ENCODE peak calls at places on chromosome X, in ten cellular contexts. N is fibroblast of the aortic adventitia; R is GM12865; K is NB4; B is mammary epithelial cell; X is activated B cell treated with CpG ODN at 0.5 μM for 24 hours; E is mucosa of descending colon; P is fibroblast of lung; V is CD4-positive, alpha-beta T cell; F is left ventricle myocardium inferior. I is an unnamed sample.

GRCh38 chrX:129980540-129981206 is 1.8 kb upstream of the BCORL1 start:
- DNase-seq in R (peak; percentile 29), F (peak; percentile 64), B (no peak), K (peak; percentile 66), E (peak; percentile 71), X (peak; percentile 27), V (no peak), P (no peak), N (no peak), I (no peak)

GRCh38 chrX:46635186-46635585 is 61.6 kb downstream of the CHST7 start:
- DNase-seq in K (no peak), X (no peak), E (no peak), R (no peak), B (no peak), N (no peak), V (no peak), P (no peak), F (no peak), I (no peak)

GRCh38 chrX:150362599-150363481 is at the start of gene MAMLD1:
- DNase-seq in F (peak; percentile 75), P (peak; percentile 83), N (peak; percentile 77), K (peak; percentile 53), R (peak; percentile 24), V (peak; percentile 37), X (peak; percentile 29), E (peak; percentile 71), B (peak; percentile 73), I (no peak)

GRCh38 chrX:65706041-65706828 is 38.8 kb downstream of the MSN start:
- DNase-seq in E (no peak), F (peak; percentile 33), B (peak; percentile 83), N (peak; percentile 72), V (no peak), P (peak; percentile 80), X (peak; percentile 34), R (peak; percentile 39), K (peak; percentile 57), I (peak; percentile 48)

GRCh38 chrX:39652336-39652735 is 445.4 kb downstream of the BCOR start:
- DNase-seq in X (no peak), R (peak; percentile 55), V (no peak), F (no peak), N (peak; percentile 50), E (no peak), K (peak; percentile 67), P (peak; percentile 11), B (no peak), I (no peak)

GRCh38 chrX:48107717-48108116 is 22.7 kb upstream of the SPACA5B start:
- DNase-seq in E (no peak), V (no peak), B (no peak), N (no peak), F (no peak), X (no peak), K (no peak), R (no peak), P (no peak), I (no peak)

GRCh38 chrX:101208152-101208905 is 11.3 kb upstream of the DRP2 start:
- DNase-seq in X (no peak), E (no peak), B (no peak), K (no peak), N (peak; percentile 57), F (no peak), R (peak; percentile 60), V (no peak), P (no peak), I (no peak)

GRCh38 chrX:141468940-141469339 is 115.6 kb downstream of the SPANXA1 start:
- DNase-seq in P (peak; percentile 1), V (no peak), E (no peak), B (peak; percentile 33), N (peak; percentile 81), F (no peak), K (no peak), X (no peak), R (no peak), I (no peak)

GRCh38 chrX:37755073-37755472 is 24.8 kb upstream of the CYBB start:
- DNase-seq in P (no peak), F (no peak), B (no peak), K (peak; percentile 92), X (no peak), N (no peak), E (no peak), R (peak; percentile 79), V (no peak), I (no peak)

GRCh38 chrX:71653344-71653743 is 14.0 kb upstream of the LOC101059915 start:
- DNase-seq in K (no peak), B (no peak), R (no peak), N (no peak), P (no peak), F (no peak), V (no peak), X (no peak), E (no peak), I (no peak)

GRCh38 chrX:110684653-110685052 is 111.0 kb downstream of the CHRDL1 start:
- DNase-seq in B (peak; percentile 54), F (no peak), R (no peak), P (no peak), E (no peak), V (no peak), K (no peak), N (no peak), X (no peak), I (no peak)

DNA sequence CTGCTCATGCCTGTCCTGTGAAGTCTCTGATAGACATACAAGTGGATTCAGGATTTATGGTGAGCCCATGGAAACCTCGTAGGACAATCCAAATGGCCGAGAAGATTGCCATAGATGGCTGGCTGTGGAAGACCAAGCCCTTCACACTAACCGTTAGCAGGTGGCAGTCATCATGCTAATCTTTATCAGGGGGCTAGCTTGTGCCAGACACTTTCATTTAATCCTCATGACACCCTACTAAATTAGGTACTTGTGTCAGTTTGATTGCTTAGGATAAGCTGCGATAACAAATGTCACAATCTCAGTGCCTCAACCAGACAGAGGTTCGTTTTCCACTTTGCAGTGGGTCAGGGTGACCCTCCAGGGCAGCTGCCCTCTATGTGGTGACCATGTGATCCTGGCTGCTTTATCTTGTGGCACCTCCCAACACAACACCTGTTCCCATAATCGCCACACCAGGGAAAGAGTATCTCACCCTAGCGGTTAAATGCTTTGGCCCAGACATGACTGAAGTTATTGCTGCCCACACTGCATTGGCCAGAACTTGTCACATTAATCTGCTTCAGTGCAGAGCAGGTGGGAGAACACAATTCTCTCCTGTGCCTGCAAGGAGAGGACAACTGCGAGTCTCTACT is 60.8 kb downstream of the REPS2 start:
- DNase-seq in F (no peak), X (no peak), V (no peak), P (peak; percentile 43), R (peak; percentile 37), B (peak; percentile 6), K (peak; percentile 61), N (peak; percentile 32), E (no peak), I (no peak)
- TF ChIP-seq CTCF in F (peak; percentile 42), X (no peak), V (no peak), P (peak; percentile 43), R (peak; percentile 38), B (peak; percentile 10), K (peak; percentile 54), N (peak; percentile 48), E (no peak), I (peak; percentile 52)

DNA sequence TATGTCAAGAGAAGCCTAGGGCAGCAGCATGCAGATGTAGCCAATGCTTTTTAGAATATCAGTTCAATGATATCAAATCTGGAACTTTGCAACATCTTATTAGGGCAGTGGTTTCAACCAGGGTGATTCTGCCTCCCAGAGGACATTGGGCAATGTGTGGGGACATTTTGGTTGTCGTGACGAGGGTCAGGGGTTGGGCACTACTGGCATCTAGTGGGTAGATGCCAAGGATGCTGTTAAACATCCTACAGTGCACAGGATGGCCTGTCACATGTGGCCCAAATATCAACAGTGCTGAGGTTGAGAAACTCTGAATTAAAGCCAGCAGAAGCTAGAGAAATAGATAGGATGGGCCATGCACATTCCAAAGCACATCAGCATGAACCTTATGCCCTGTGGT is 152.3 kb downstream of the AMELX start:
- DNase-seq in B (no peak), F (no peak), P (no peak), K (no peak), E (no peak), V (no peak), X (no peak), R (no peak), N (no peak), I (no peak)
- TF ChIP-seq CTCF in B (no peak), F (no peak), P (no peak), K (no peak), E (no peak), V (no peak), X (no peak), R (no peak), N (no peak), I (no peak)

DNA sequence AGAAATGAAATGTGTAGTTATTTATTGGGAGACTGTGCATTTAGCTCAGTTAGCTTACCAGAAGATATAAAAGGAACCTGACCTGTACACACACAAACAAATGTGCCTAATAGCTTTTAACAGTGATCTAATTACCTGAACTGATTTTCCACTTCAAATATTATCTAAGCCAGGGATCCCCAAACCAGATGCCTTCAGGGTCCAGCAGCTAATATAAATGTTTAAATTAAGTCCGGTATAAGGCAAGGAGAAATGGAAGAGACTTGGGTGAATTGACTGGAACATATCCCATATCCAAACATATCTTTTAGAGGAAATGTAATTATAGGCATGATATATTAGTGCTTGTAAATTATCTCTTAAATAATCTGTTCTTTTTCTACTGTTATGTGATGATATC is 66.7 kb downstream of the CNKSR2 start:
- DNase-seq in F (no peak), K (no peak), X (no peak), N (no peak), P (no peak), B (no peak), R (no peak), V (no peak), E (no peak), I (no peak)
- TF ChIP-seq CTCF in F (no peak), K (no peak), X (no peak), N (no peak), P (no peak), B (no peak), R (no peak), V (no peak), E (no peak), I (no peak)

GRCh38 chrX:123169247-123169901 is 14.7 kb upstream of the GRIA3 start:
- DNase-seq in B (peak; percentile 42), E (no peak), N (peak; percentile 28), V (no peak), F (no peak), R (no peak), X (no peak), P (no peak), K (no peak), I (no peak)

GRCh38 chrX:123171781-123172180 is 12.3 kb upstream of the GRIA3 start:
- DNase-seq in E (no peak), V (no peak), N (peak; percentile 50), R (no peak), P (no peak), B (peak; percentile 12), K (no peak), F (no peak), X (no peak), I (no peak)

GRCh38 chrX:123175366-123176122 is 8.5 kb upstream of the GRIA3 start:
- DNase-seq in P (no peak), B (no peak), N (no peak), V (no peak), R (peak; percentile 2), E (no peak), X (no peak), F (no peak), K (no peak), I (no peak)

GRCh38 chrX:123172874-123173273 is 11.2 kb upstream of the GRIA3 start:
- DNase-seq in K (no peak), F (no peak), E (no peak), R (no peak), X (no peak), P (no peak), V (no peak), B (no peak), N (no peak), I (no peak)

GRCh38 chrX:123173833-123174232 is 10.2 kb upstream of the GRIA3 start:
- DNase-seq in B (no peak), R (peak; percentile 35), F (no peak), K (peak; percentile 22), E (no peak), X (no peak), V (no peak), P (peak; percentile 0), N (peak; percentile 15), I (no peak)
- TF ChIP-seq CTCF in B (peak; percentile 8), R (peak; percentile 20), F (no peak), K (peak; percentile 9), E (no peak), X (no peak), V (no peak), P (peak; percentile 5), N (no peak), I (peak; percentile 39)